ENCODE peak calls at places on chromosome 16, in six cellular contexts. I is globus pallidus; P is HCEC 1CT; G is sigmoid colon; U is Daoy; C is stimulated activated CD4-positive, alpha-beta T cell treated with anti-CD3 and anti-CD28 coated beads, Interleukin-1b, Interleukin-23, amount 100 ng/mL, for 4 hours. S is an unnamed sample.

GRCh38 chr16:21598676-21599157 is 660 bp upstream of the METTL9 start:
- DNase-seq in I (peak; percentile 25), P (no peak), G (no peak), U (no peak), C (peak; percentile 3), S (no peak)

GRCh38 chr16:68417711-68418301 is 30.5 kb downstream of the SMPD3 start:
- DNase-seq in I (no peak), P (no peak), G (no peak), U (peak; percentile 59), C (peak; percentile 58), S (peak; percentile 45)

GRCh38 chr16:46673320-46674013 is 15.5 kb downstream of the VPS35 start:
- DNase-seq in I (peak; percentile 38), P (peak; percentile 62), G (no peak), U (peak; percentile 45), C (peak; percentile 29), S (peak; percentile 61)

GRCh38 chr16:80954985-80955384 is 51.7 kb downstream of the CMC2 start:
- DNase-seq in I (no peak), P (no peak), G (no peak), U (no peak), C (no peak), S (no peak)

GRCh38 chr16:53775821-53776431 is 72.0 kb downstream of the FTO start:
- DNase-seq in I (no peak), P (peak; percentile 92), G (no peak), U (peak; percentile 81), C (no peak), S (peak; percentile 93)

GRCh38 chr16:54194008-54194731 is 92.4 kb downstream of the IRX3 start:
- DNase-seq in I (peak; percentile 68), P (peak; percentile 1), G (peak; percentile 83), U (peak; percentile 46), C (no peak), S (peak; percentile 59)

GRCh38 chr16:76879420-76879819 is 311.6 kb upstream of the MON1B start:
- DNase-seq in I (no peak), P (no peak), G (no peak), U (no peak), C (no peak), S (no peak)

GRCh38 chr16:30401768-30402425 is 5.5 kb upstream of the ZNF771 start:
- DNase-seq in I (no peak), P (no peak), G (no peak), U (no peak), C (no peak), S (no peak)

GRCh38 chr16:106623-107324 is 28.7 kb downstream of the MPG start:
- DNase-seq in I (peak; percentile 84), P (peak; percentile 81), G (no peak), U (peak; percentile 65), C (peak; percentile 48), S (peak; percentile 72)

GRCh38 chr16:4288148-4288921 is 15.5 kb upstream of the TFAP4 start:
- DNase-seq in I (peak; percentile 42), P (peak; percentile 75), G (peak; percentile 89), U (peak; percentile 68), C (peak; percentile 80), S (peak; percentile 71)

GRCh38 chr16:50040028-50040427 is 15.0 kb downstream of the CNEP1R1 start:
- DNase-seq in I (no peak), P (no peak), G (no peak), U (no peak), C (no peak), S (no peak)

GRCh38 chr16:56669005-56669839 is at the start of gene MT1H:
- DNase-seq in I (no peak), P (no peak), G (no peak), U (no peak), C (no peak), S (no peak)

GRCh38 chr16:89210904-89211515 is 6.5 kb upstream of the ZNF778 start:
- DNase-seq in I (no peak), P (no peak), G (no peak), U (peak; percentile 52), C (no peak), S (peak; percentile 58)

GRCh38 chr16:50841081-50841886 is 99.4 kb downstream of the CYLD start:
- DNase-seq in I (no peak), P (no peak), G (no peak), U (no peak), C (peak; percentile 15), S (no peak)

GRCh38 chr16:11367483-11367906 is 22.2 kb downstream of the RMI2 start:
- DNase-seq in I (no peak), P (peak; percentile 32), G (no peak), U (no peak), C (no peak), S (no peak)

GRCh38 chr16:31078597-31079341 is 4.5 kb downstream of the ZNF646 start:
- DNase-seq in I (no peak), P (no peak), G (peak; percentile 59), U (no peak), C (no peak), S (no peak)

GRCh38 chr16:9123871-9124270 is 32.4 kb downstream of the HAPSTR1 start:
- DNase-seq in I (no peak), P (no peak), G (peak; percentile 71), U (peak; percentile 52), C (no peak), S (peak; percentile 63)

GRCh38 chr16:67718668-67719047 is 458 bp downstream of the GFOD2 start:
- DNase-seq in I (no peak), P (no peak), G (no peak), U (no peak), C (peak; percentile 3), S (no peak)

GRCh38 chr16:46898006-46898405 is 13.8 kb downstream of the GPT2 start:
- DNase-seq in I (no peak), P (no peak), G (no peak), U (no peak), C (no peak), S (no peak)

GRCh38 chr16:82059983-82060421 is 24.9 kb downstream of the HSD17B2 start:
- DNase-seq in I (no peak), P (peak; percentile 71), G (no peak), U (no peak), C (no peak), S (peak; percentile 76)

GRCh38 chr16:88116121-88116900 is 165.1 kb downstream of the BANP start:
- DNase-seq in I (no peak), P (no peak), G (no peak), U (peak; percentile 19), C (no peak), S (peak; percentile 15)

GRCh38 chr16:81537721-81538561 is 93.3 kb downstream of the CMIP start:
- DNase-seq in I (no peak), P (no peak), G (no peak), U (peak; percentile 73), C (no peak), S (no peak)

GRCh38 chr16:74721716-74722115 is 21.1 kb upstream of the MLKL start:
- DNase-seq in I (no peak), P (no peak), G (no peak), U (no peak), C (no peak), S (no peak)

GRCh38 chr16:11004957-11005610 is 60.7 kb downstream of the CLEC16A start:
- DNase-seq in I (no peak), P (peak; percentile 98), G (no peak), U (peak; percentile 18), C (no peak), S (peak; percentile 76)

GRCh38 chr16:11059588-11059987 is 115.2 kb downstream of the CLEC16A start:
- DNase-seq in I (no peak), P (no peak), G (peak; percentile 22), U (no peak), C (no peak), S (no peak)

GRCh38 chr16:14566599-14566998 is 63.5 kb downstream of the PARN start:
- DNase-seq in I (no peak), P (no peak), G (no peak), U (no peak), C (no peak), S (no peak)

GRCh38 chr16:17357302-17358062 is 113.3 kb downstream of the XYLT1 start:
- DNase-seq in I (no peak), P (no peak), G (no peak), U (no peak), C (no peak), S (no peak)

GRCh38 chr16:53542283-53542682 is 39.3 kb upstream of the AKTIP start:
- DNase-seq in I (no peak), P (no peak), G (no peak), U (no peak), C (no peak), S (no peak)

GRCh38 chr16:31710134-31710533 is 163.5 kb upstream of the ZNF267 start:
- DNase-seq in I (no peak), P (no peak), G (no peak), U (no peak), C (no peak), S (no peak)

GRCh38 chr16:27748868-27749546 is 199.1 kb downstream of the KATNIP start:
- DNase-seq in I (peak; percentile 64), P (peak; percentile 23), G (no peak), U (peak; percentile 78), C (peak; percentile 11), S (peak; percentile 96)

GRCh38 chr16:11094838-11095565 is 150.6 kb downstream of the CLEC16A start:
- DNase-seq in I (no peak), P (no peak), G (no peak), U (no peak), C (no peak), S (no peak)